ENCODE peak calls at places on chromosomes 1 and 21, in eight cellular contexts. Y is esophagus squamous epithelium; U is OCI-M1; P is HT1080; B is iris pigment epithelial cell; W is EH; O is stimulated activated CD4-positive, alpha-beta T cell treated with anti-CD3 and anti-CD28 coated beads, Interleukin-1b, Interleukin-23, amount 100 ng/mL, for 1 hour; Z is stimulated activated CD8-positive, alpha-beta memory T cell treated with anti-CD3 and anti-CD28 coated beads, Interleukin-2, amount 100 ng/mL, for 48 hours. F is an unnamed sample.

GRCh38 chr1:244224487-244225430 is 173.7 kb downstream of the ZBTB18 start:
- DNase-seq in Y (no peak), U (peak), P (no peak), B (peak), W (peak), O (no peak), Z (no peak), F (no peak)

GRCh38 chr1:197774691-197775281 is 494 bp downstream of the DENND1B start:
- DNase-seq in Y (no peak), U (peak), P (peak), B (peak), W (peak), O (no peak), Z (peak), F (peak)

GRCh38 chr1:185636848-185637247 is 97.3 kb upstream of the HMCN1 start:
- DNase-seq in Y (no peak), U (no peak), P (no peak), B (no peak), W (no peak), O (no peak), Z (no peak), F (no peak)

GRCh38 chr1:169836198-169836597 is 41.5 kb upstream of the METTL18 start:
- DNase-seq in Y (no peak), U (no peak), P (no peak), B (no peak), W (no peak), O (no peak), Z (no peak), F (no peak)

GRCh38 chr1:24069817-24070216 is 42.1 kb downstream of the MYOM3 start:
- DNase-seq in Y (no peak), U (no peak), P (no peak), B (no peak), W (no peak), O (no peak), Z (no peak), F (no peak)

GRCh38 chr1:215704089-215704860 is 137.2 kb downstream of the KCTD3 start:
- DNase-seq in Y (no peak), U (peak), P (peak), B (peak), W (peak), O (no peak), Z (no peak), F (no peak)

GRCh38 chr21:44406953-44407352 is 48.4 kb upstream of the LRRC3 start:
- DNase-seq in Y (no peak), U (no peak), P (no peak), B (no peak), W (no peak), O (no peak), Z (no peak), F (no peak)

GRCh38 chr1:116737020-116737854 is 17.0 kb upstream of the CD2 start:
- DNase-seq in Y (no peak), U (peak), P (peak), B (peak), W (peak), O (peak), Z (peak), F (peak)

GRCh38 chr1:115184951-115185331 is 95.6 kb upstream of the TSPAN2 start:
- DNase-seq in Y (no peak), U (peak), P (peak), B (peak), W (peak), O (no peak), Z (no peak), F (no peak)

GRCh38 chr1:2112280-2112701 is 62.1 kb downstream of the PRKCZ start:
- DNase-seq in Y (no peak), U (no peak), P (no peak), B (no peak), W (no peak), O (no peak), Z (no peak), F (no peak)

GRCh38 chr1:44316231-44316759 is 38.8 kb downstream of the ERI3 start:
- DNase-seq in Y (no peak), U (peak), P (no peak), B (peak), W (no peak), O (no peak), Z (no peak), F (peak)

GRCh38 chr1:184031127-184032107 is 6.1 kb downstream of the COLGALT2 start:
- DNase-seq in Y (no peak), U (peak), P (no peak), B (no peak), W (no peak), O (no peak), Z (no peak), F (no peak)

GRCh38 chr21:45124596-45124995 is 50.2 kb downstream of the ADARB1 start:
- DNase-seq in Y (no peak), U (no peak), P (no peak), B (no peak), W (no peak), O (no peak), Z (no peak), F (no peak)

GRCh38 chr1:187408217-187409004 is 579.7 kb downstream of the PLA2G4A start:
- DNase-seq in Y (no peak), U (peak), P (peak), B (peak), W (peak), O (no peak), Z (no peak), F (no peak)

GRCh38 chr1:202615501-202616354 is 94.5 kb downstream of the SYT2 start:
- DNase-seq in Y (no peak), U (peak), P (peak), B (no peak), W (peak), O (no peak), Z (no peak), F (no peak)

GRCh38 chr1:154948079-154948478 is 7.8 kb downstream of the PBXIP1 start:
- DNase-seq in Y (no peak), U (no peak), P (no peak), B (no peak), W (no peak), O (no peak), Z (no peak), F (no peak)

GRCh38 chr1:161502181-161502580 is 3.1 kb upstream of the FCGR2A start:
- DNase-seq in Y (no peak), U (no peak), P (no peak), B (no peak), W (no peak), O (no peak), Z (no peak), F (no peak)

GRCh38 chr1:193321242-193321842 is 134.9 kb upstream of the B3GALT2 start:
- DNase-seq in Y (no peak), U (no peak), P (peak), B (peak), W (peak), O (no peak), Z (no peak), F (no peak)

GRCh38 chr21:35357041-35357780 is 308.1 kb upstream of the RUNX1 start:
- DNase-seq in Y (no peak), U (no peak), P (no peak), B (no peak), W (peak), O (no peak), Z (no peak), F (no peak)

GRCh38 chr1:114318951-114319350 is 165.3 kb upstream of the SYT6 start:
- DNase-seq in Y (no peak), U (no peak), P (no peak), B (no peak), W (no peak), O (no peak), Z (no peak), F (no peak)

GRCh38 chr1:57881696-57882095 is 457.8 kb upstream of the DAB1 start:
- DNase-seq in Y (no peak), U (no peak), P (no peak), B (no peak), W (no peak), O (no peak), Z (no peak), F (no peak)

GRCh38 chr1:6869002-6869380 is 83.7 kb downstream of the CAMTA1 start:
- DNase-seq in Y (no peak), U (peak), P (no peak), B (no peak), W (no peak), O (no peak), Z (no peak), F (no peak)

GRCh38 chr1:110780600-110781484 is 92.1 kb upstream of the CD53 start:
- DNase-seq in Y (peak), U (peak), P (peak), B (peak), W (peak), O (peak), Z (peak), F (peak)

GRCh38 chr21:33268736-33269441 is 2.7 kb downstream of the IL10RB start:
- DNase-seq in Y (no peak), U (no peak), P (no peak), B (no peak), W (no peak), O (no peak), Z (no peak), F (peak)

GRCh38 chr1:40711465-40712404 is 20.2 kb downstream of the NFYC start:
- DNase-seq in Y (no peak), U (peak), P (peak), B (peak), W (peak), O (no peak), Z (no peak), F (peak)

GRCh38 chr1:81706650-81707435 is 93.9 kb upstream of the ADGRL2 start:
- DNase-seq in Y (no peak), U (no peak), P (peak), B (peak), W (peak), O (no peak), Z (no peak), F (no peak)

GRCh38 chr1:213670692-213671023 is 317.1 kb upstream of the PROX1 start:
- DNase-seq in Y (no peak), U (no peak), P (no peak), B (no peak), W (no peak), O (no peak), Z (no peak), F (no peak)

GRCh38 chr1:37394574-37395464 is 79.6 kb upstream of the ZC3H12A start:
- DNase-seq in Y (no peak), U (no peak), P (peak), B (no peak), W (no peak), O (no peak), Z (no peak), F (no peak)

GRCh38 chr1:34597877-34598514 is 156.9 kb upstream of the GJB5 start:
- DNase-seq in Y (no peak), U (peak), P (peak), B (peak), W (peak), O (no peak), Z (peak), F (peak)

GRCh38 chr1:110554871-110555801 is 36.2 kb upstream of the KCNA10 start:
- DNase-seq in Y (no peak), U (no peak), P (no peak), B (peak), W (peak), O (peak), Z (peak), F (peak)

GRCh38 chr1:100736324-100736723 is 16.8 kb downstream of the VCAM1 start:
- DNase-seq in Y (no peak), U (no peak), P (no peak), B (peak), W (peak), O (no peak), Z (no peak), F (no peak)

GRCh38 chr1:36223373-36223995 is 759 bp upstream of the THRAP3 start:
- DNase-seq in Y (no peak), U (peak), P (peak), B (peak), W (peak), O (no peak), Z (no peak), F (peak)

GRCh38 chr21:40014394-40014793 is 147.2 kb downstream of the PCP4 start:
- DNase-seq in Y (no peak), U (no peak), P (no peak), B (no peak), W (no peak), O (no peak), Z (no peak), F (no peak)

GRCh38 chr1:197788741-197789476 is 13.6 kb upstream of the DENND1B start:
- DNase-seq in Y (no peak), U (no peak), P (no peak), B (no peak), W (no peak), O (no peak), Z (no peak), F (no peak)

GRCh38 chr1:36136535-36136934 is 11.5 kb upstream of the COL8A2 start:
- DNase-seq in Y (no peak), U (no peak), P (peak), B (peak), W (peak), O (no peak), Z (no peak), F (no peak)